ENCODE peak calls at places on chromosomes 12 and 14, in six cellular contexts. Q is AG08396; L is activated CD4-positive, alpha-beta T cell treated with anti-CD3 and anti-CD28 coated beads, Interleukin-2, amount 10 ng/mL, durations not matched to agents 7 days and 5 days; U is AG20443; W is activated naive CD8-positive, alpha-beta T cell treated with anti-CD3 and anti-CD28 coated beads, Interleukin-2, amount 50 U/mL, for 24 hours; P is stimulated activated CD4-positive, alpha-beta T cell treated with anti-CD3 and anti-CD28 coated beads, Interleukin-2, amount 100 ng/mL, for 48 hours. J is an unnamed sample.

GRCh38 chr14:105398726-105399440 is 545 bp downstream of the TEX22 start:
- DNase-seq in Q (no peak), L (peak), U (peak), W (no peak), P (no peak), J (peak)

GRCh38 chr12:12338528-12339168 is 11.4 kb downstream of the MANSC1 start:
- DNase-seq in Q (no peak), L (no peak), U (no peak), W (no peak), P (no peak), J (no peak)

GRCh38 chr12:123973552-123974341 is 732 bp downstream of the ZNF664 start:
- DNase-seq in Q (peak), L (peak), U (peak), W (peak), P (peak), J (peak)

GRCh38 chr12:120639771-120640721 is at the start of gene CABP1:
- DNase-seq in Q (no peak), L (peak), U (no peak), W (peak), P (peak), J (peak)

GRCh38 chr12:104494137-104494815 is 37.5 kb downstream of the CHST11 start:
- DNase-seq in Q (no peak), L (peak), U (peak), W (peak), P (peak), J (peak)

GRCh38 chr14:33647385-33647786 is 303.5 kb downstream of the EGLN3 start:
- DNase-seq in Q (peak), L (no peak), U (peak), W (no peak), P (no peak), J (no peak)

GRCh38 chr12:29234965-29235364 is 85.9 kb downstream of the FAR2 start:
- DNase-seq in Q (no peak), L (no peak), U (no peak), W (no peak), P (no peak), J (no peak)

GRCh38 chr12:121535150-121536057 is 45.4 kb downstream of the KDM2B start:
- DNase-seq in Q (no peak), L (no peak), U (no peak), W (no peak), P (no peak), J (no peak)

GRCh38 chr12:19130224-19131019 is 889 bp downstream of the PLEKHA5 start:
- DNase-seq in Q (peak), L (peak), U (peak), W (peak), P (peak), J (peak)

GRCh38 chr12:117090816-117091711 is 8.2 kb downstream of the TESC start:
- DNase-seq in Q (no peak), L (no peak), U (no peak), W (no peak), P (no peak), J (no peak)

GRCh38 chr12:11755311-11755930 is 105.9 kb downstream of the ETV6 start:
- DNase-seq in Q (no peak), L (no peak), U (peak), W (no peak), P (no peak), J (no peak)

GRCh38 chr12:109779382-109779781 is 53.8 kb downstream of the TRPV4 start:
- DNase-seq in Q (no peak), L (no peak), U (no peak), W (no peak), P (no peak), J (peak)

GRCh38 chr12:108047130-108047550 is 81.9 kb upstream of the WSCD2 start:
- DNase-seq in Q (no peak), L (no peak), U (peak), W (no peak), P (no peak), J (no peak)

GRCh38 chr12:2959508-2960431 is 573 bp downstream of the TEAD4 start:
- DNase-seq in Q (peak), L (no peak), U (peak), W (peak), P (peak), J (no peak)

GRCh38 chr12:121799175-121799841 is 4.5 kb upstream of the SETD1B start:
- DNase-seq in Q (peak), L (peak), U (peak), W (peak), P (peak), J (peak)

GRCh38 chr12:4518106-4518728 is 20.5 kb upstream of the RAD51AP1 start:
- DNase-seq in Q (peak), L (no peak), U (peak), W (no peak), P (no peak), J (no peak)

GRCh38 chr14:55802986-55803431 is 223.0 kb downstream of the KTN1 start:
- DNase-seq in Q (no peak), L (no peak), U (no peak), W (no peak), P (no peak), J (peak)

GRCh38 chr12:45989277-45989856 is 1.0 kb downstream of the SCAF11 start:
- DNase-seq in Q (no peak), L (peak), U (no peak), W (no peak), P (peak), J (no peak)

GRCh38 chr12:124162151-124163110 is 132.5 kb upstream of the RFLNA start:
- DNase-seq in Q (no peak), L (no peak), U (no peak), W (no peak), P (no peak), J (no peak)

GRCh38 chr14:58744951-58745350 is 107.2 kb downstream of the DACT1 start:
- DNase-seq in Q (no peak), L (no peak), U (no peak), W (no peak), P (no peak), J (no peak)

GRCh38 chr12:4252595-4252994 is 21.0 kb upstream of the CCND2 start:
- DNase-seq in Q (no peak), L (no peak), U (no peak), W (no peak), P (no peak), J (no peak)

GRCh38 chr12:6700646-6701051 is at the start of gene PIANP:
- DNase-seq in Q (peak), L (peak), U (peak), W (peak), P (peak), J (no peak)